ENCODE peak calls at places on chromosomes 6 and 20, in seven cellular contexts. One of them, this sample, is unnamed.

GRCh38 chr6:30071081-30071818 is 4.3 kb downstream of the PPP1R11 start:
- DNase-seq in GM13976: peak
- DNase-seq in MM.1S: no peak
- DNase-seq in right lobe of liver: peak
- DNase-seq in progenitor cell of endocrine pancreas: no peak
- DNase-seq in heart right ventricle: peak
- DNase-seq in IMR-90: peak
- DNase-seq in this sample: peak

GRCh38 chr6:71489736-71490135 is 201.1 kb downstream of the OGFRL1 start:
- DNase-seq in heart right ventricle: no peak
- DNase-seq in MM.1S: no peak
- DNase-seq in IMR-90: peak
- DNase-seq in progenitor cell of endocrine pancreas: no peak
- DNase-seq in right lobe of liver: no peak
- DNase-seq in GM13976: no peak
- DNase-seq in this sample: no peak

GRCh38 chr20:32325706-32326506 is 32.2 kb upstream of the ASXL1 start:
- DNase-seq in GM13976: no peak
- DNase-seq in right lobe of liver: peak
- DNase-seq in heart right ventricle: no peak
- DNase-seq in IMR-90: peak
- DNase-seq in progenitor cell of endocrine pancreas: no peak
- DNase-seq in MM.1S: no peak
- DNase-seq in this sample: no peak

GRCh38 chr20:35302421-35303335 is 10.5 kb upstream of the FAM83C start:
- DNase-seq in IMR-90: peak
- DNase-seq in GM13976: no peak
- DNase-seq in MM.1S: no peak
- DNase-seq in right lobe of liver: no peak
- DNase-seq in heart right ventricle: no peak
- DNase-seq in progenitor cell of endocrine pancreas: no peak
- DNase-seq in this sample: no peak

GRCh38 chr6:136784910-136785746 is 7.1 kb downstream of the MAP3K5 start:
- DNase-seq in heart right ventricle: peak
- DNase-seq in IMR-90: no peak
- DNase-seq in progenitor cell of endocrine pancreas: no peak
- DNase-seq in right lobe of liver: peak
- DNase-seq in MM.1S: no peak
- DNase-seq in GM13976: no peak
- DNase-seq in this sample: peak

GRCh38 chr20:50191065-50191565 is 485 bp downstream of the CEBPB start:
- DNase-seq in progenitor cell of endocrine pancreas: no peak
- DNase-seq in MM.1S: peak
- DNase-seq in heart right ventricle: peak
- DNase-seq in GM13976: peak
- DNase-seq in right lobe of liver: peak
- DNase-seq in IMR-90: no peak
- DNase-seq in this sample: no peak

GRCh38 chr6:46217671-46218131 is 46.9 kb upstream of the ENPP5 start:
- DNase-seq in GM13976: peak
- DNase-seq in progenitor cell of endocrine pancreas: no peak
- DNase-seq in heart right ventricle: no peak
- DNase-seq in IMR-90: no peak
- DNase-seq in right lobe of liver: no peak
- DNase-seq in MM.1S: no peak
- DNase-seq in this sample: no peak

GRCh38 chr20:33602826-33603590 is 59.1 kb upstream of the C20orf144 start:
- DNase-seq in right lobe of liver: no peak
- DNase-seq in progenitor cell of endocrine pancreas: no peak
- DNase-seq in MM.1S: peak
- DNase-seq in heart right ventricle: no peak
- DNase-seq in IMR-90: peak
- DNase-seq in GM13976: no peak
- DNase-seq in this sample: no peak

GRCh38 chr6:3282461-3283236 is 23.9 kb downstream of the PSMG4 start:
- DNase-seq in MM.1S: no peak
- DNase-seq in progenitor cell of endocrine pancreas: no peak
- DNase-seq in right lobe of liver: no peak
- DNase-seq in GM13976: no peak
- DNase-seq in IMR-90: no peak
- DNase-seq in heart right ventricle: no peak
- DNase-seq in this sample: peak

GRCh38 chr6:81682238-81682795 is 70.2 kb downstream of the TENT5A start:
- DNase-seq in IMR-90: no peak
- DNase-seq in heart right ventricle: no peak
- DNase-seq in progenitor cell of endocrine pancreas: no peak
- DNase-seq in right lobe of liver: no peak
- DNase-seq in GM13976: no peak
- DNase-seq in MM.1S: no peak
- DNase-seq in this sample: no peak

GRCh38 chr20:58751956-58752355 is 59.4 kb downstream of the NPEPL1 start:
- DNase-seq in IMR-90: no peak
- DNase-seq in MM.1S: no peak
- DNase-seq in GM13976: no peak
- DNase-seq in right lobe of liver: no peak
- DNase-seq in heart right ventricle: no peak
- DNase-seq in progenitor cell of endocrine pancreas: no peak
- DNase-seq in this sample: no peak

GRCh38 chr20:56271974-56272373 is 23.4 kb downstream of the MC3R start:
- DNase-seq in IMR-90: no peak
- DNase-seq in progenitor cell of endocrine pancreas: no peak
- DNase-seq in right lobe of liver: no peak
- DNase-seq in GM13976: no peak
- DNase-seq in heart right ventricle: no peak
- DNase-seq in MM.1S: no peak
- DNase-seq in this sample: no peak
- TF ChIP-seq CTCF in IMR-90: no peak
- TF ChIP-seq CTCF in progenitor cell of endocrine pancreas: no peak
- TF ChIP-seq CTCF in right lobe of liver: no peak
- TF ChIP-seq CTCF in GM13976: no peak
- TF ChIP-seq CTCF in heart right ventricle: no peak
- TF ChIP-seq CTCF in MM.1S: no peak
- TF ChIP-seq CTCF in this sample: no peak

DNA sequence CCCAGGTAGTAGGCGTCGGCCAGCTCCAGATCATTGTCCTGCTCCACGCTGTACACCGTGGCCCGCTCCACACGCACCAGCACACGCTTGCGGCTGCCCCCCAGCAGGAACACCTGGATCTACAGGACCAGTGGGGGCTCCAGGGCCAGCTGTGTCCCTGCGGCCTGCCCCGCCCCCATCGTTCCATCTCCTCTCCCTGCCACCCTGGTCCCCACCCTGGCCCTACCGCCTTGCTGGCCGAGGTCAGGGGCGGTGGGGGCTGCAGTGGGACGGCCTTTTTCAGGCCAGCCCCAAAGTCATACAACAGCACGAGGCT is 9.8 kb downstream of the ADRM1 start:
- DNase-seq in GM13976: no peak
- DNase-seq in MM.1S: no peak
- DNase-seq in IMR-90: no peak
- DNase-seq in right lobe of liver: no peak
- DNase-seq in heart right ventricle: no peak
- DNase-seq in progenitor cell of endocrine pancreas: no peak
- DNase-seq in this sample: no peak
- TF ChIP-seq CTCF in GM13976: no peak
- TF ChIP-seq CTCF in MM.1S: no peak
- TF ChIP-seq CTCF in IMR-90: no peak
- TF ChIP-seq CTCF in right lobe of liver: no peak
- TF ChIP-seq CTCF in heart right ventricle: no peak
- TF ChIP-seq CTCF in progenitor cell of endocrine pancreas: no peak
- TF ChIP-seq CTCF in this sample: no peak

DNA sequence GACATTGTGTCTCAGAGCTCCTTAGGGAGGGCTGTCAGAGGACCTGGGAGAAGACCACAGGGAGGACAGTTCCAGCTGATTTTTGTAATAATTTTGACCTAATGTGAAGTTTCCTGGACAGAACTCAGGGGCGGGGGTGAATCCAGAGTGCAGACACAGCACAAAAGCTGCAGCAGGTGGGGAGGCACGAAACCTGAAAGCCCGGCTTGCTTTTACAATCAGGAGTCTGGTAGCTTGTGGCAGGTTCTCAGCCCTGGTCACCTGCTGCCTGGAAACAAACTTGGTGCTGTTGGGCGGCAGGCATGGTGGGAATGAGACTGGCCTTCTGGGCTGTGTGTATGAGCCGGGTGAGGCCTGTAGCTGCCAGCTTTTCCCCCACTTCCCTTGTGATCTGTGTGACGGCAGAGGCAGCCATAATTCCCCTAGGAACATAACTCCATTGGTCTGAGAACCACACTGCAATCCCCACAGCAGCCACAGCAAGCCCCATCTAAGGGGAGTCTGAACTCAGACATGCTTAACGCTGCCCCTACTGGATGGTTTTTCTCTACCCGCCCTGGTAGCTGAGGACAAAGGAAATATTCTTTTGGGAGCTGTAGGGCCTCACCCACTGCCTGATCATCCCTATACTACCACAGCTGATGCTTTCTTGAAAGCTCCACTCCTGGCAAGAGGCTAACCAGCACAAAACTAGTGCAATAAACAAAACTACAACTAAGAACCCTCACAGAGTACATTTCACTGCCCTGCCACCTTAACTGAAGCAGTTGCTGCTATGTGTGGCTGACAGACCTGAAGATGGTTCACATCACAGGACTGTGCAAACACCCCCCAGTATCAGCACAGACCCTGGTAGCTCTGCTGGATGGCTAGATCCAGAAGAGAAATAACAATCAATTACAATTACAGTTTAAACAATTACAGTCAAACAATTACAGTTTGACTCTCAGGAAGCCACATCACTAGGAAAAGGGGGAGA is 1055.1 kb upstream of the GJE1 start:
- DNase-seq in right lobe of liver: no peak
- DNase-seq in heart right ventricle: no peak
- DNase-seq in GM13976: peak
- DNase-seq in progenitor cell of endocrine pancreas: no peak
- DNase-seq in MM.1S: peak
- DNase-seq in IMR-90: no peak
- DNase-seq in this sample: no peak
- TF ChIP-seq CTCF in right lobe of liver: no peak
- TF ChIP-seq CTCF in heart right ventricle: no peak
- TF ChIP-seq CTCF in GM13976: no peak
- TF ChIP-seq CTCF in progenitor cell of endocrine pancreas: peak
- TF ChIP-seq CTCF in MM.1S: peak
- TF ChIP-seq CTCF in IMR-90: peak
- TF ChIP-seq CTCF in this sample: no peak

DNA sequence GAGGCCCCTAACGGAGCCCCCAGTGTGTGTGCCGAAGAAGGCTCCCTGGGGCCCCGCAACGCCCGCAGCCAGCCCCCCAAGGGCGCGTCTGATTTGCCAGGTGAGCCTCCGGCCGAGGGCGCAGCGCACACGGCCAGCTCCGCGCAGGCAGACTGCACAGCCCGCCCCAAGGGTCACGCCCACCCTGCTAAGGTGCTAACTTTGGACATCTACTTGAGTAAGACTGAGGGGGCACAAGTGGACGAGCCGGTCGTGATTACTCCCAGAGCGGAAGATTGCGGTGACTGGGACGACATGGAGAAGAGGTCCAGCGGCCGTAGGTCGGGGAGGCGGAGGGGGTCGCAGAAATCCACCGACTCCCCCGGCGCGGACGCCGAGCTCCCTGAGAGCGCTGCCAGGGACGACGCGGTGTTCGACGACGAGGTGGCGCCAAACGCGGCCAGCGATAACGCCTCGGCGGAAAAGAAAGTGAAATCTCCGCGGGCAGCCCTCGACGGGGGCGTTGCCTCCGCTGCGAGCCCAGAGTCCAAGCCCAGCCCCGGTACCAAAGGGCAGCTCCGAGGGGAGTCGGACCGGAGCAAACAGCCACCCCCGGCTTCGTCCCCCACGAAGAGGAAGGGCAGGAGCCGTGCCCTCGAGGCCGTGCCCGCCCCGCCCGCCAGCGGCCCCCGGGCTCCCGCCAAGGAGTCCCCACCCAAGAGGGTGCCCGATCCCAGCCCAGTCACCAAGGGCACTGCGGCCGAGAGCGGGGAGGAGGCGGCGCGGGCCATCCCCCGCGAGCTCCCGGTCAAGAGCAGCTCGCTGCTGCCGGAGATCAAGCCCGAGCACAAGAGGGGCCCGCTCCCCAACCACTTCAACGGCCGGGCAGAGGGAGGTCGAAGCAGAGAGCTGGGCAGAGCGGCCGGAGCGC is 117.0 kb downstream of the RTN4IP1 start:
- DNase-seq in heart right ventricle: peak
- DNase-seq in IMR-90: no peak
- DNase-seq in right lobe of liver: peak
- DNase-seq in MM.1S: peak
- DNase-seq in GM13976: peak
- DNase-seq in progenitor cell of endocrine pancreas: peak
- DNase-seq in this sample: peak
- TF ChIP-seq CTCF in heart right ventricle: no peak
- TF ChIP-seq CTCF in IMR-90: peak
- TF ChIP-seq CTCF in right lobe of liver: no peak
- TF ChIP-seq CTCF in MM.1S: peak
- TF ChIP-seq CTCF in GM13976: peak
- TF ChIP-seq CTCF in progenitor cell of endocrine pancreas: peak
- TF ChIP-seq CTCF in this sample: peak

DNA sequence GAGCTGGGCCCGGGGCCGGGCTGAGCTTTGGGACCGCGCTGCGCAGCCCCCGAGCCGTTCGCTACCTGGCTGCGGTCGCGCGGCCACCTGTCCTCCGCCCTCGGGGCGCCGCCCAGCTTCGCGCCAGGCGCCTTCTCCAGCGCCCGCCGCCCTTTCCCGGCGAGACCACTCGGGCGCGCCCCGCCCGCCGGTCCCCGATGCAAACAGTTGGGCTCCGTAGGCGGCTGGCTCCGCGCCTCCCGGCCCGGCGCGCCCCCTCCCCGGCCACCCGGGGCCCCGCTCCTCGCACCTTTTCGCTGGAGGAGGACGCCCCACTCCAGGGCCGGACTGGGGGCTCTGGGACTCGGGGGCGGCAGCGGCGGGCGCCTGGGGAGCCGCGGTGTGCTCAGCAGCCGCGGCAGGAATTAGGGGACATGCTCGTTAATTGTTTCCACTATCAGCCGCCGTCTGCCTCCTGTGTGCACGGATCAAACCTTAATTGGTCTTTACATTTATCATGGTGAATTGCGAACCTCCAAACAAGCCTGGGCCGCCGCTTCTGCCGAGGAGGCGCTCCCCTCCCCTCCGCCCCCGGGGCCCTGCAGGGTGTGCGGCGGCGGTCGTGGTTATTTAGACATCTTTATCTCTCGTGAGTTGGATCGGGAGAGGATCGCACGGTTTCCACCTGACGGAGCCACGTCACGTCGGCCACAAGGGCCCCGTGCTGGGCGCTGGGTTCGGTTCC is 916 bp upstream of the CNR1 start:
- DNase-seq in GM13976: peak
- DNase-seq in heart right ventricle: peak
- DNase-seq in MM.1S: no peak
- DNase-seq in IMR-90: no peak
- DNase-seq in right lobe of liver: no peak
- DNase-seq in progenitor cell of endocrine pancreas: peak
- DNase-seq in this sample: peak
- TF ChIP-seq CTCF in GM13976: no peak
- TF ChIP-seq CTCF in heart right ventricle: no peak
- TF ChIP-seq CTCF in MM.1S: no peak
- TF ChIP-seq CTCF in IMR-90: no peak
- TF ChIP-seq CTCF in right lobe of liver: no peak
- TF ChIP-seq CTCF in progenitor cell of endocrine pancreas: no peak
- TF ChIP-seq CTCF in this sample: no peak

GRCh38 chr6:143160439-143161220 is 99.9 kb downstream of the AIG1 start:
- DNase-seq in progenitor cell of endocrine pancreas: no peak
- DNase-seq in MM.1S: no peak
- DNase-seq in heart right ventricle: no peak
- DNase-seq in GM13976: no peak
- DNase-seq in right lobe of liver: no peak
- DNase-seq in IMR-90: no peak
- DNase-seq in this sample: no peak
- TF ChIP-seq CTCF in progenitor cell of endocrine pancreas: no peak
- TF ChIP-seq CTCF in MM.1S: no peak
- TF ChIP-seq CTCF in heart right ventricle: no peak
- TF ChIP-seq CTCF in GM13976: no peak
- TF ChIP-seq CTCF in right lobe of liver: no peak
- TF ChIP-seq CTCF in IMR-90: no peak
- TF ChIP-seq CTCF in this sample: no peak